ENCODE peak calls at places on chromosome 9, in eight cellular contexts. I is NCI-H1092; Q is fibroblast of the conjunctiva; Z is astrocyte of the hippocampus; F is fibroblast of lung; Y is AG08396; U is activated T-helper 9 cell treated with anti-CD3 and anti-CD28 coated beads, Interleukin-2, amount 50 U/mL, for 16 hours; B is lung. D is an unnamed sample.

GRCh38 chr9:94920439-94920951 is 194.0 kb downstream of the AOPEP start:
- DNase-seq in U (no peak), I (no peak), Z (peak), B (peak), Y (peak), Q (peak), F (peak), D (no peak)

GRCh38 chr9:77020438-77021264 is 1.2 kb downstream of the FOXB2 start:
- DNase-seq in U (no peak), Y (peak), Q (no peak), Z (peak), I (no peak), B (no peak), F (no peak), D (no peak)

GRCh38 chr9:95757483-95757882 is 118.0 kb upstream of the ERCC6L2 start:
- DNase-seq in F (no peak), I (no peak), Q (no peak), Y (no peak), Z (no peak), U (no peak), B (no peak), D (no peak)

GRCh38 chr9:33719581-33720374 is 75.6 kb upstream of the PRSS3 start:
- DNase-seq in Q (no peak), Z (peak), Y (no peak), U (peak), F (no peak), B (no peak), I (peak), D (peak)

GRCh38 chr9:120235081-120235480 is 344.9 kb downstream of the CDK5RAP2 start:
- DNase-seq in Z (no peak), Y (no peak), U (no peak), Q (no peak), B (no peak), I (peak), F (no peak), D (no peak)

GRCh38 chr9:134688661-134689319 is 47.2 kb downstream of the COL5A1 start:
- DNase-seq in Q (no peak), U (no peak), F (no peak), I (no peak), B (no peak), Z (no peak), Y (no peak), D (no peak)

GRCh38 chr9:131120620-131121228 is 4.7 kb upstream of the NUP214 start:
- DNase-seq in Y (no peak), Z (no peak), F (no peak), B (no peak), Q (no peak), I (no peak), U (no peak), D (no peak)

GRCh38 chr9:125694478-125694877 is 12.5 kb downstream of the MAPKAP1 start:
- DNase-seq in I (no peak), Y (no peak), U (no peak), F (peak), B (no peak), Z (peak), Q (no peak), D (no peak)

GRCh38 chr9:109417585-109418544 is 80.2 kb downstream of the PTPN3 start:
- DNase-seq in F (no peak), U (no peak), I (no peak), Q (no peak), B (no peak), Z (no peak), Y (no peak), D (no peak)

GRCh38 chr9:76835571-76836283 is 70.2 kb downstream of the PRUNE2 start:
- DNase-seq in Y (peak), Z (peak), I (no peak), B (no peak), F (peak), U (no peak), Q (peak), D (no peak)

GRCh38 chr9:4955836-4956235 is 29.2 kb upstream of the JAK2 start:
- DNase-seq in Z (no peak), B (no peak), Q (peak), F (no peak), U (no peak), Y (no peak), I (no peak), D (no peak)

GRCh38 chr9:126591083-126591482 is 22.6 kb upstream of the LMX1B start:
- DNase-seq in I (no peak), Y (no peak), B (no peak), Q (no peak), Z (no peak), U (no peak), F (no peak), D (no peak)

D was measured in stimulated activated CD8-positive, alpha-beta memory T cell treated with anti-CD3 and anti-CD28 coated beads, Interleukin-4, amount 100 ng/mL, for 24 hours.